ENCODE peak calls at places on chromosomes 5 and 9, in five cellular contexts. A, N, H, X and G are unnamed samples.

GRCh38 chr5:154757647-154758406 is 2.6 kb downstream of the LARP1 start:
- DNase-seq in A (no peak), N (no peak), H (no peak), X (no peak), G (no peak)

GRCh38 chr9:114348906-114349482 is 19.3 kb downstream of the ORM2 start:
- DNase-seq in A (peak; percentile 82), N (peak; percentile 54), H (peak; percentile 98), X (peak; percentile 34), G (no peak)

GRCh38 chr9:100428871-100429654 is 2.1 kb downstream of the MSANTD3 start:
- DNase-seq in A (peak; percentile 32), N (peak; percentile 45), H (peak; percentile 99), X (no peak), G (peak; percentile 16)

GRCh38 chr5:145908206-145908945 is 28.0 kb upstream of the SH3RF2 start:
- DNase-seq in A (no peak), N (no peak), H (no peak), X (no peak), G (no peak)

GRCh38 chr5:172118891-172119290 is 69.1 kb downstream of the STK10 start:
- DNase-seq in A (no peak), N (no peak), H (no peak), X (no peak), G (no peak)

GRCh38 chr5:35213608-35214007 is 16.7 kb downstream of the PRLR start:
- DNase-seq in A (no peak), N (no peak), H (no peak), X (no peak), G (no peak)

GRCh38 chr5:128227984-128228383 is 144.4 kb downstream of the SLC12A2 start:
- DNase-seq in A (no peak), N (peak; percentile 2), H (no peak), X (no peak), G (no peak)

GRCh38 chr5:139664273-139664693 is 16.1 kb downstream of the CXXC5 start:
- DNase-seq in A (no peak), N (no peak), H (no peak), X (no peak), G (no peak)

GRCh38 chr5:8721536-8721935 is 824.3 kb downstream of the SEMA5A start:
- DNase-seq in A (no peak), N (no peak), H (no peak), X (no peak), G (no peak)

GRCh38 chr5:109868737-109869136 is 179.0 kb downstream of the MAN2A1 start:
- DNase-seq in A (no peak), N (no peak), H (no peak), X (no peak), G (no peak)

GRCh38 chr5:9466677-9467076 is 79.2 kb downstream of the SEMA5A start:
- DNase-seq in A (no peak), N (no peak), H (no peak), X (no peak), G (no peak)

GRCh38 chr5:134290443-134290842 is 64.6 kb upstream of the PPP2CA start:
- DNase-seq in A (no peak), N (no peak), H (no peak), X (no peak), G (no peak)

GRCh38 chr5:93580387-93581100 is 475 bp downstream of the NR2F1-AS1 start:
- DNase-seq in A (no peak), N (no peak), H (no peak), X (no peak), G (no peak)

GRCh38 chr5:154274828-154275185 is 84.3 kb downstream of the GALNT10 start:
- DNase-seq in A (no peak), N (no peak), H (no peak), X (no peak), G (no peak)

GRCh38 chr5:168908207-168908606 is 329.0 kb upstream of the PANK3 start:
- DNase-seq in A (no peak), N (no peak), H (no peak), X (no peak), G (no peak)

GRCh38 chr9:72256912-72257311 is 107.7 kb downstream of the GDA start:
- DNase-seq in A (no peak), N (no peak), H (no peak), X (no peak), G (no peak)

GRCh38 chr5:1220831-1221230 is 4.3 kb upstream of the SLC6A18 start:
- DNase-seq in A (no peak), N (no peak), H (no peak), X (no peak), G (no peak)

GRCh38 chr5:135834639-135835529 is at the start of gene SLC25A48:
- DNase-seq in A (peak; percentile 77), N (no peak), H (no peak), X (peak; percentile 57), G (no peak)

GRCh38 chr9:74865177-74865576 is 22.5 kb downstream of the TRPM6 start:
- DNase-seq in A (no peak), N (no peak), H (no peak), X (no peak), G (no peak)

GRCh38 chr5:76696254-76696653 is 19.7 kb upstream of the F2R start:
- DNase-seq in A (no peak), N (no peak), H (no peak), X (no peak), G (no peak)

GRCh38 chr9:117860849-117861248 is 156.6 kb downstream of the TLR4 start:
- DNase-seq in A (no peak), N (no peak), H (no peak), X (no peak), G (no peak)